ENCODE peak calls at places on chromosomes 6 and 20, in eight cellular contexts. O is DND-41, R is breast epithelium, U is heart right ventricle, Q is upper lobe of left lung, T is OCI-LY7, B is heart left ventricle, V is astrocyte of the cerebellum. E is an unnamed sample.

GRCh38 chr6:151014404-151015150 is 149.1 kb downstream of the MTHFD1L start:
- DNase-seq in O (peak), R (peak), U (peak), Q (peak), T (peak), B (peak), V (peak), E (no peak)

GRCh38 chr6:91634791-91635190 is 1047.9 kb upstream of the MAP3K7 start:
- DNase-seq in O (no peak), R (no peak), U (no peak), Q (no peak), T (no peak), B (no peak), V (no peak), E (no peak)

GRCh38 chr6:45896783-45897441 is 118.7 kb downstream of the CLIC5 start:
- DNase-seq in O (no peak), R (no peak), U (no peak), Q (no peak), T (no peak), B (no peak), V (peak), E (peak)

GRCh38 chr6:12049165-12049564 is 37.1 kb downstream of the HIVEP1 start:
- DNase-seq in O (no peak), R (no peak), U (no peak), Q (no peak), T (peak), B (no peak), V (no peak), E (no peak)

GRCh38 chr6:44580901-44581300 is 193.4 kb downstream of the CDC5L start:
- DNase-seq in O (no peak), R (no peak), U (no peak), Q (no peak), T (no peak), B (no peak), V (peak), E (peak)

GRCh38 chr6:18432180-18432579 is 45.0 kb downstream of the RNF144B start:
- DNase-seq in O (no peak), R (no peak), U (no peak), Q (peak), T (no peak), B (no peak), V (no peak), E (peak)

GRCh38 chr6:158230967-158231550 is 62.9 kb downstream of the GTF2H5 start:
- DNase-seq in O (no peak), R (no peak), U (no peak), Q (no peak), T (no peak), B (no peak), V (no peak), E (no peak)

GRCh38 chr20:10953437-10953836 is 279.6 kb upstream of the JAG1 start:
- DNase-seq in O (no peak), R (no peak), U (no peak), Q (no peak), T (no peak), B (no peak), V (no peak), E (no peak)

GRCh38 chr6:155264704-155265320 is 999 bp downstream of the CLDN20 start:
- DNase-seq in O (no peak), R (no peak), U (no peak), Q (no peak), T (no peak), B (no peak), V (no peak), E (no peak)

GRCh38 chr20:50438986-50439407 is 71.2 kb upstream of the PTPN1 start:
- DNase-seq in O (no peak), R (no peak), U (no peak), Q (no peak), T (no peak), B (no peak), V (no peak), E (peak)

GRCh38 chr20:56841346-56841908 is 212.3 kb downstream of the TFAP2C start:
- DNase-seq in O (no peak), R (no peak), U (no peak), Q (no peak), T (no peak), B (no peak), V (no peak), E (no peak)

GRCh38 chr20:56845546-56846081 is 216.5 kb downstream of the TFAP2C start:
- DNase-seq in O (no peak), R (no peak), U (no peak), Q (no peak), T (peak), B (no peak), V (no peak), E (no peak)

GRCh38 chr20:56843386-56843785 is 214.3 kb downstream of the TFAP2C start:
- DNase-seq in O (no peak), R (no peak), U (no peak), Q (peak), T (no peak), B (no peak), V (no peak), E (no peak)

GRCh38 chr20:56842086-56842485 is 213.0 kb downstream of the TFAP2C start:
- DNase-seq in O (no peak), R (no peak), U (no peak), Q (no peak), T (no peak), B (no peak), V (no peak), E (no peak)

GRCh38 chr20:56843817-56844216 is 214.7 kb downstream of the TFAP2C start:
- DNase-seq in O (no peak), R (no peak), U (no peak), Q (no peak), T (no peak), B (no peak), V (no peak), E (no peak)
- TF ChIP-seq CTCF in O (no peak), R (no peak), U (no peak), Q (no peak), T (peak), B (no peak), V (peak), E (peak)

DNA sequence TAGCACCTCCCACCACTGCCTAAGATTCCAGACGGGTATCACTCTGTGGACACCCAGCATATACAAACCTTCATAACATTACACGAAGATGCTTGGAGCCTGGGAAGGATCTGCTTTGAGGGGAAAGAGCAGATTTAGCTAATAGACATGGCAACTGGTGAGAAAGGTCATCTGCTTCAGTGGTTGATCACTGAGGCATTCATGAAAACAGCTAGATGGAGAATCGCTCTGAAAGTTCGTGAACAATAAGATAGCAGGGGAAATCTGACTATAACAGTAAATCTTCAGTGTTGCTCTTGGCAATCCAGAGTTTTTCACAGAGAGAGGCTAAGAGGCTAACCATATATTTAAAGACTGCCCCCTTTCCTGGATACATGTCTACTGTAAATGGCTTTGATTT is 245.3 kb downstream of the FARS2 start:
- DNase-seq in O (no peak), R (no peak), U (no peak), Q (no peak), T (peak), B (no peak), V (no peak), E (no peak)
- H3K4me3 ChIP-seq in O (no peak), R (no peak), U (no peak), Q (no peak), T (no peak), B (no peak), V (no peak), E (no peak)

GRCh38 chr6:115545410-115545986 is 515.2 kb downstream of the FRK start:
- DNase-seq in O (no peak), R (no peak), U (peak), Q (no peak), T (no peak), B (no peak), V (no peak), E (no peak)
- TF ChIP-seq CTCF in O (no peak), R (no peak), U (no peak), Q (no peak), T (no peak), B (no peak), V (no peak), E (no peak)

GRCh38 chr6:27758471-27758870 is 153.7 kb downstream of the OR2B2 start:
- DNase-seq in O (no peak), R (no peak), U (no peak), Q (no peak), T (no peak), B (no peak), V (no peak), E (no peak)
- H3K4me3 ChIP-seq in O (peak), R (no peak), U (no peak), Q (no peak), T (no peak), B (no peak), V (no peak), E (no peak)

GRCh38 chr20:32820000-32820697 is 395 bp downstream of the MAPRE1 start:
- DNase-seq in O (peak), R (no peak), U (peak), Q (peak), T (peak), B (no peak), V (no peak), E (no peak)

GRCh38 chr20:32822189-32822588 is 2.4 kb downstream of the MAPRE1 start:
- DNase-seq in O (no peak), R (no peak), U (no peak), Q (no peak), T (no peak), B (no peak), V (no peak), E (no peak)

GRCh38 chr20:32820698-32821378 is 1.1 kb downstream of the MAPRE1 start:
- DNase-seq in O (no peak), R (no peak), U (no peak), Q (no peak), T (peak), B (no peak), V (no peak), E (no peak)

GRCh38 chr20:32823737-32824588 is 4.2 kb downstream of the MAPRE1 start:
- DNase-seq in O (no peak), R (no peak), U (no peak), Q (no peak), T (no peak), B (no peak), V (no peak), E (no peak)

GRCh38 chr20:32823078-32823477 is 3.3 kb downstream of the MAPRE1 start:
- DNase-seq in O (no peak), R (no peak), U (no peak), Q (peak), T (no peak), B (no peak), V (peak), E (peak)
- TF ChIP-seq CTCF in O (no peak), R (no peak), U (no peak), Q (no peak), T (no peak), B (no peak), V (peak), E (peak)

GRCh38 chr20:61135966-61136365 is 116.1 kb upstream of the CDH4 start:
- DNase-seq in O (no peak), R (no peak), U (no peak), Q (no peak), T (no peak), B (no peak), V (no peak), E (no peak)
- H3K4me3 ChIP-seq in O (no peak), R (no peak), U (no peak), Q (no peak), T (no peak), B (no peak), V (no peak), E (no peak)

GRCh38 chr6:122772724-122773123 is 6.8 kb upstream of the FABP7 start:
- DNase-seq in O (no peak), R (no peak), U (no peak), Q (no peak), T (no peak), B (no peak), V (no peak), E (no peak)

GRCh38 chr6:122766256-122766655 is 13.3 kb upstream of the FABP7 start:
- DNase-seq in O (no peak), R (no peak), U (no peak), Q (no peak), T (no peak), B (no peak), V (no peak), E (no peak)

GRCh38 chr6:122775975-122776374 is 3.5 kb upstream of the FABP7 start:
- DNase-seq in O (no peak), R (no peak), U (no peak), Q (no peak), T (no peak), B (no peak), V (no peak), E (no peak)

GRCh38 chr6:122770835-122771601 is 8.5 kb upstream of the FABP7 start:
- DNase-seq in O (no peak), R (no peak), U (no peak), Q (no peak), T (no peak), B (no peak), V (no peak), E (no peak)
- TF ChIP-seq CTCF in O (no peak), R (no peak), U (no peak), Q (no peak), T (no peak), B (no peak), V (no peak), E (peak)